ENCODE peak calls at places on chromosome 11, in nine cellular contexts. Z, I, U, B, M, V, G, W and T are unnamed samples.

GRCh38 chr11:64650923-64651523 is 60.0 kb downstream of the SLC22A12 start:
- DNase-seq in W (no peak), Z (no peak), U (no peak), V (no peak), B (no peak), I (no peak), M (peak; percentile 17), G (peak; percentile 26), T (no peak)

GRCh38 chr11:4936745-4937144 is 10.7 kb downstream of the OR51A4 start:
- DNase-seq in V (no peak), W (no peak), M (no peak), B (no peak), I (no peak), U (no peak), Z (no peak), G (no peak), T (no peak)

GRCh38 chr11:504053-504993 is 2.7 kb downstream of the RNH1 start:
- DNase-seq in W (no peak), G (peak; percentile 41), U (no peak), B (no peak), I (peak; percentile 31), V (no peak), M (no peak), Z (peak; percentile 80), T (no peak)

GRCh38 chr11:17476317-17477083 is at the start of gene ABCC8:
- DNase-seq in Z (no peak), V (no peak), G (no peak), B (no peak), M (no peak), I (no peak), U (no peak), W (no peak), T (no peak)

GRCh38 chr11:67057410-67057757 is 737 bp downstream of the RHOD start:
- DNase-seq in V (no peak), Z (no peak), M (no peak), W (no peak), G (no peak), B (no peak), I (no peak), U (no peak), T (no peak)

GRCh38 chr11:65868076-65868667 is 4.4 kb downstream of the EFEMP2 start:
- DNase-seq in I (peak; percentile 35), V (no peak), B (no peak), G (no peak), U (no peak), Z (no peak), M (no peak), W (peak; percentile 20), T (no peak)

GRCh38 chr11:32581556-32581955 is 2.1 kb upstream of the EIF3M start:
- DNase-seq in Z (no peak), U (no peak), I (no peak), W (no peak), V (no peak), B (no peak), G (no peak), M (no peak), T (no peak)

GRCh38 chr11:14454861-14455632 is 44.6 kb downstream of the COPB1 start:
- DNase-seq in G (peak; percentile 47), Z (no peak), I (no peak), B (no peak), V (no peak), M (peak; percentile 3), W (no peak), U (no peak), T (no peak)

GRCh38 chr11:64531906-64532312 is 59.1 kb upstream of the SLC22A12 start:
- DNase-seq in Z (no peak), B (no peak), U (no peak), G (no peak), I (no peak), V (no peak), W (no peak), M (no peak), T (no peak)

GRCh38 chr11:14036495-14036894 is 74.0 kb downstream of the SPON1 start:
- DNase-seq in B (no peak), U (no peak), G (no peak), I (no peak), V (no peak), M (no peak), W (no peak), Z (no peak), T (no peak)